ENCODE peak calls at places on chromosomes 6 and 20, in ten cellular contexts. V is mucosa of descending colon, J is cardiac muscle cell, E is K562, K is body of pancreas, L is kidney, Q is Peyer's patch, X is pancreas, P is tibial artery, T is left ventricle myocardium inferior. N is an unnamed sample. For H3K36me3, the result is how much of the 10 kb centered on the place peaks cover.

GRCh38 chr6:43268348-43268685 is 25.0 kb downstream of the TTBK1 start:
- DNase-seq in V (no peak), J (no peak), E (no peak), K (no peak), L (peak), Q (no peak), X (no peak), P (no peak), T (peak), N (no peak)

GRCh38 chr20:6740096-6740495 is 27.4 kb upstream of the BMP2 start:
- DNase-seq in V (no peak), J (no peak), E (no peak), K (no peak), L (no peak), Q (no peak), X (no peak), P (no peak), T (no peak), N (no peak)

GRCh38 chr6:20712011-20712410 is 177.8 kb downstream of the CDKAL1 start:
- DNase-seq in V (no peak), J (peak), E (no peak), K (no peak), L (no peak), Q (no peak), X (no peak), P (no peak), T (no peak), N (no peak)

GRCh38 chr20:49597825-49598395 is 30.0 kb upstream of the PTGIS start:
- DNase-seq in V (no peak), J (no peak), E (no peak), K (no peak), L (peak), Q (no peak), X (no peak), P (no peak), T (no peak), N (no peak)

GRCh38 chr20:19823216-19823615 is 65.2 kb downstream of the RIN2 start:
- DNase-seq in V (no peak), J (no peak), E (no peak), K (no peak), L (no peak), Q (no peak), X (no peak), P (no peak), T (no peak), N (no peak)

GRCh38 chr6:106452628-106453027 is 92.1 kb downstream of the CRYBG1 start:
- DNase-seq in V (no peak), J (no peak), E (no peak), K (no peak), L (no peak), Q (no peak), X (no peak), P (no peak), T (no peak), N (no peak)

GRCh38 chr6:35547666-35548065 is 35.0 kb upstream of the TULP1 start:
- DNase-seq in V (no peak), J (peak), E (no peak), K (no peak), L (no peak), Q (no peak), X (no peak), P (no peak), T (no peak), N (no peak)

GRCh38 chr6:25278557-25278913 is 639 bp upstream of the CARMIL1 start:
- DNase-seq in V (peak), J (no peak), E (peak), K (no peak), L (no peak), Q (no peak), X (no peak), P (no peak), T (no peak), N (peak)

GRCh38 chr6:108437821-108438220 is 122.9 kb upstream of the FOXO3 start:
- DNase-seq in V (no peak), J (no peak), E (no peak), K (no peak), L (no peak), Q (no peak), X (no peak), P (no peak), T (no peak), N (no peak)

GRCh38 chr6:152673233-152673632 is 24.5 kb upstream of the MYCT1 start:
- DNase-seq in V (no peak), J (peak), E (no peak), K (no peak), L (no peak), Q (no peak), X (no peak), P (no peak), T (no peak), N (no peak)

GRCh38 chr6:167742719-167743303 is 83.9 kb upstream of the AFDN start:
- DNase-seq in V (no peak), J (peak), E (no peak), K (no peak), L (no peak), Q (no peak), X (no peak), P (peak), T (no peak), N (peak)

GRCh38 chr6:11770546-11771466 is 7.8 kb downstream of the ADTRP start:
- DNase-seq in V (peak), J (peak), E (peak), K (peak), L (peak), Q (peak), X (no peak), P (peak), T (peak), N (peak)

GRCh38 chr20:62197801-62198200 is 15.0 kb downstream of the MTG2 start:
- DNase-seq in V (no peak), J (no peak), E (no peak), K (no peak), L (peak), Q (no peak), X (peak), P (no peak), T (no peak), N (no peak)
- H3K36me3 ChIP-seq in V (under half), J (under half), E (half or more), K (under half), L (under half), Q (under half), X (under half), P (half or more), T (half or more), N (under half)

GRCh38 chr6:157193443-157193996 is 129.8 kb downstream of the TMEM242 start:
- DNase-seq in V (no peak), J (no peak), E (no peak), K (no peak), L (no peak), Q (no peak), X (no peak), P (no peak), T (no peak), N (no peak)

GRCh38 chr6:157198425-157199279 is 124.7 kb downstream of the TMEM242 start:
- DNase-seq in V (peak), J (peak), E (no peak), K (peak), L (peak), Q (no peak), X (peak), P (peak), T (peak), N (no peak)

GRCh38 chr6:157194643-157195042 is 128.7 kb downstream of the TMEM242 start:
- DNase-seq in V (no peak), J (peak), E (no peak), K (no peak), L (no peak), Q (no peak), X (no peak), P (no peak), T (no peak), N (no peak)

GRCh38 chr6:157196391-157196790 is 126.9 kb downstream of the TMEM242 start:
- DNase-seq in V (no peak), J (no peak), E (no peak), K (no peak), L (no peak), Q (no peak), X (no peak), P (no peak), T (no peak), N (no peak)

GRCh38 chr6:157194110-157194509 is 129.2 kb downstream of the TMEM242 start:
- DNase-seq in V (no peak), J (no peak), E (no peak), K (no peak), L (no peak), Q (no peak), X (no peak), P (no peak), T (no peak), N (no peak)
- H3K36me3 ChIP-seq in V (under half), J (under half), E (half or more), K (under half), L (under half), Q (under half), X (under half), P (half or more), T (half or more), N (under half)

GRCh38 chr6:56624728-56625069 is 18.0 kb downstream of the DST start:
- DNase-seq in V (no peak), J (no peak), E (no peak), K (no peak), L (no peak), Q (no peak), X (no peak), P (no peak), T (no peak), N (no peak)
- H3K36me3 ChIP-seq in V (under half), J (half or more), E (under half), K (under half), L (under half), Q (under half), X (under half), P (half or more), T (half or more), N (under half)

DNA sequence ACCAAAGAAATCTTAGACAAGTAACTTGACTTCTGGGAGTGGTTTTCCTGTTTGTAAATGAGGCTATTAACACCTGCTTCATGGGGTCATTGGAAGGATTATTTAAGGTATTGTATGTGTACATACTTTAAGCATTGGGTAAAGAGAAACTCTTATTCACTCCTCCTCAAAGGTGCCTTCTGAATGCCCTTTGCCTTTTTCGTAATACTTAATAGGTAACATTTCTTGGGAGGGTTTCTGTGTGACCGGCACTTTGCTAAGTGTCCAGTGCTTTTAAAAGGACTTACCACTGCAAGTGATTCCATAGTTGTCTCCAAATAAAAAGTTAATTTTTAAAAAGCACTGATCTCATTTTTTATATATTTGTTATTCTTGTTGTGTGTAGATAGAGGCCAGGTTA is 52.6 kb downstream of the RALY start:
- DNase-seq in V (no peak), J (no peak), E (no peak), K (no peak), L (no peak), Q (no peak), X (no peak), P (no peak), T (no peak), N (no peak)
- H3K36me3 ChIP-seq in V (under half), J (under half), E (under half), K (under half), L (under half), Q (under half), X (under half), P (under half), T (under half), N (under half)

DNA sequence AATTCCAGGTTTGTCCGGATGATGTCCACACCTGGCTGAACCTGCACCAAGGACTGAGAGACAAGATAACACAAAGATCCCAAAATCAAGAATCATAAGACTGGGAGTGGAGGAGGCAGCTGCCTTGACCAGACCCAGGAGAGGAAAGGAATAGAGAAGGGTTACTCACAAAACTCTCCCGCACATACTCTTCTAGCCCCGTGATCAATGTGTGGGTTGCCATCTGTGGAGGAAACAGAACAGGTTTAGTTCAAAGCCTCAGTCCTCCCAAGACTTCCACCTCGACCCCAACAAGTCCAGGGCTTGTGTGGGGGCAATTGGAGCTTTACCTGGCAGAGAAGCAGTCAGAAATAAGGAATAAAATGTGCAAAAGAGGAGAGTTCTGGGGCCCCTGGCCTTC is 11.1 kb downstream of the BAG6 start:
- DNase-seq in V (no peak), J (no peak), E (no peak), K (no peak), L (no peak), Q (no peak), X (no peak), P (no peak), T (no peak), N (no peak)
- H3K36me3 ChIP-seq in V (under half), J (half or more), E (half or more), K (half or more), L (half or more), Q (under half), X (under half), P (half or more), T (half or more), N (half or more)

DNA sequence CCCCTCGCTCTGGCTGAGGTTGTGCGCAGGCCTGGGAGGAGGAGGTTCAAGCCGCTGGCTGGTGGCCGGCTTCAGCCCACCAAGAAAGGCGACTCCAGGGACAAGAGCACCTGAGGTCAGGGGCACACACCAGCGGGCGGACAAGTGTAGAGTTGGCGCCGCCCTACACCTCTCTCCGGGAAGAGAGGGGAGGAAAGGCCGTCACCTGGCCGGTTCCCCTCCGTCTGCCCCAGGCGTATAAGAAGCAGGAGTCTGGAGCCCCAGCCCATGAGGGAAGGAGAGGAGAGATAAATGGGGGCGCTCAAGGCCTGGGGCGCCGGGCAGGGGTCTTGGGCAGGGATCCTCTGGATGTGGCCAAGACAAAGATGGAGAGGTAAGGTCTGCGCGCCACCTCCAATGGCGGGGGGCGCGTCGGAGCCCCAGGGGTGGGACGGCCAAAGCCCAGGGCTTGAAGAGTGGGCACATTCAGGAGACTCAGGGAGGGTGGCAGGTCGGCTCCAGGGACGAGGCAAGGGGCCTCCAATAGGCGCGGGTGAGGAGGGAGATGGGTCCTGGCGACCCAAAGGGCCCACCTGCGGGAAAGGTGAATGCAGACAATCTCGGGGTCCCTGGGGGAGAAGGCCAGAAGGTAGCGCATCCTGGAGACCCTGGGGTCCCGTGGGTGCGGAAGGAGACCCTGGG is 826 bp downstream of the RIMS4 start:
- DNase-seq in V (no peak), J (no peak), E (no peak), K (no peak), L (no peak), Q (no peak), X (no peak), P (no peak), T (no peak), N (peak)
- H3K36me3 ChIP-seq in V (under half), J (under half), E (under half), K (under half), L (under half), Q (under half), X (under half), P (under half), T (under half), N (under half)

GRCh38 chr6:33689879-33690278 is 21.6 kb downstream of the UQCC2 start:
- DNase-seq in V (no peak), J (no peak), E (no peak), K (no peak), L (peak), Q (no peak), X (peak), P (no peak), T (no peak), N (peak)

GRCh38 chr6:33692078-33692759 is 19.3 kb downstream of the UQCC2 start:
- DNase-seq in V (no peak), J (peak), E (no peak), K (no peak), L (peak), Q (no peak), X (peak), P (no peak), T (peak), N (peak)

GRCh38 chr6:33689148-33689494 is 22.4 kb downstream of the UQCC2 start:
- DNase-seq in V (no peak), J (no peak), E (no peak), K (no peak), L (no peak), Q (no peak), X (peak), P (no peak), T (no peak), N (no peak)

GRCh38 chr6:33691456-33692077 is 19.9 kb downstream of the UQCC2 start:
- DNase-seq in V (no peak), J (no peak), E (no peak), K (no peak), L (peak), Q (no peak), X (peak), P (no peak), T (no peak), N (peak)

DNA sequence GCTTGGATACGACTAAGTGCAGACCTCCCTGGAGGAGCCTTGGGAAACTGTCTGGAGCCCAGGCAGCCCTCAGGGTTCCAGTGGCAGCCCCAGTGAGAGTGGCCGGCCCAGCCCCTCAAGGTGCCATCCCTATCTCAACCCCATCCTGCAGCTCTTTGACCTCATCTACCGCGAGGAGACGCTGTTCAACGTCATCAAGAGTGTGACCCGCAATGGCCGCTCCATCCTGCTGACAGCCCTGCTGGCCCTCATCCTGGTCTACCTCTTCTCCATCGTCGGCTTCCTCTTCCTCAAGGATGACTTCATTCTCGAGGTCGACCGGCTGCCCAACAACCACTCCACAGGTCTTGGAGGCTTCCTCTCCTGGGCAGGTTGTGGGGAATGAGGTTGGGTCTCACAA is 20.7 kb downstream of the UQCC2 start:
- DNase-seq in V (no peak), J (no peak), E (no peak), K (no peak), L (peak), Q (no peak), X (peak), P (no peak), T (no peak), N (peak)
- H3K36me3 ChIP-seq in V (under half), J (under half), E (half or more), K (under half), L (under half), Q (under half), X (under half), P (under half), T (under half), N (under half)

GRCh38 chr6:150936021-150936555 is 70.6 kb downstream of the MTHFD1L start:
- DNase-seq in V (no peak), J (no peak), E (no peak), K (no peak), L (no peak), Q (no peak), X (no peak), P (no peak), T (no peak), N (no peak)
- H3K36me3 ChIP-seq in V (under half), J (under half), E (half or more), K (under half), L (under half), Q (under half), X (under half), P (under half), T (under half), N (under half)

GRCh38 chr6:41801380-41801779 is 13.9 kb downstream of the TOMM6 start:
- DNase-seq in V (no peak), J (peak), E (no peak), K (no peak), L (no peak), Q (no peak), X (no peak), P (no peak), T (no peak), N (no peak)
- H3K36me3 ChIP-seq in V (under half), J (under half), E (under half), K (under half), L (under half), Q (under half), X (under half), P (under half), T (under half), N (under half)

DNA sequence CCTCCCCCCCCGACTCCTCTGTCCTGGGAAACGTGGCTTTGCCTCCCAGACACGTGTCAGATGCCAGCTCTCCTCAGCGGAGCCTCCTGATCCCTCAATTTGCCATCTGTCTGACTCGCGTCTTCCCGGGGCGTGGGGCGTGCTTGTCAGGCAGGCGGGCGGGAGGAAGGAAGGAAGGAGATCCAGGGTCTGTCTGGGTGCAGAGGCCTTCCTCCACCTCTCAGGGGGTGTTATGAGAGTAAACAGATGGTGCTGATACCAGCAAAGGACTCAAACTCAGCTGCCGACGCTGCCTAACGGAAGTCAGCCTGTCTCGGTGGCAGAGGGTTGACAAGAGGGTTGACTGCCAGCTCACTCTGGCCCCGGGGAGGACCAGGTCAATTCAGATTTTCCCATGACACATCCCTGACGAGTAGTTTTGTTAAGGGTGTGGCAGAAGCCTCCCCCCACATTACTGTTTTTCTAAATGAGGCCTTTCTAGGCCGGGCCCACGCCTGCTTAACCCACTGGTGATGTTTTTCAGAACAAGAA is 17.0 kb downstream of the UQCC2 start:
- DNase-seq in V (no peak), J (peak), E (no peak), K (no peak), L (peak), Q (peak), X (peak), P (no peak), T (no peak), N (peak)
- H3K36me3 ChIP-seq in V (under half), J (under half), E (half or more), K (under half), L (under half), Q (under half), X (under half), P (under half), T (under half), N (under half)

N was measured in H7.